ENCODE peak calls at places on chromosomes 12 and 14, in seven cellular contexts. One of them, this sample, is unnamed.

GRCh38 chr12:30000401-30000800 is 216.7 kb upstream of the TMTC1 start:
- DNase-seq in AG09309: no peak
- DNase-seq in CD8-positive, alpha-beta T cell: no peak
- DNase-seq in tibial nerve: no peak
- DNase-seq in psoas muscle: no peak
- DNase-seq in testis: no peak
- DNase-seq in A549: no peak
- DNase-seq in this sample: no peak

GRCh38 chr12:85920324-85920947 is 46.3 kb downstream of the NTS start:
- DNase-seq in AG09309: no peak
- DNase-seq in CD8-positive, alpha-beta T cell: no peak
- DNase-seq in tibial nerve: no peak
- DNase-seq in psoas muscle: no peak
- DNase-seq in testis: no peak
- DNase-seq in A549: no peak
- DNase-seq in this sample: no peak

GRCh38 chr12:119115296-119115905 is 63.3 kb upstream of the HSPB8 start:
- DNase-seq in AG09309: no peak
- DNase-seq in CD8-positive, alpha-beta T cell: peak; percentile 7
- DNase-seq in tibial nerve: no peak
- DNase-seq in psoas muscle: no peak
- DNase-seq in testis: peak; percentile 50
- DNase-seq in A549: peak; percentile 41
- DNase-seq in this sample: peak; percentile 47

GRCh38 chr12:65278576-65279386 is at the start of gene MSRB3:
- DNase-seq in AG09309: peak; percentile 24
- DNase-seq in CD8-positive, alpha-beta T cell: peak; percentile 5
- DNase-seq in tibial nerve: peak; percentile 40
- DNase-seq in psoas muscle: peak; percentile 79
- DNase-seq in testis: peak; percentile 78
- DNase-seq in A549: peak; percentile 81
- DNase-seq in this sample: peak; percentile 62

GRCh38 chr14:24080888-24081738 is 9.8 kb downstream of the CPNE6 start:
- DNase-seq in AG09309: no peak
- DNase-seq in CD8-positive, alpha-beta T cell: peak; percentile 65
- DNase-seq in tibial nerve: no peak
- DNase-seq in psoas muscle: peak; percentile 41
- DNase-seq in testis: peak; percentile 69
- DNase-seq in A549: peak; percentile 67
- DNase-seq in this sample: peak; percentile 91

GRCh38 chr12:15601210-15601800 is 187.9 kb downstream of the EPS8 start:
- DNase-seq in AG09309: peak; percentile 21
- DNase-seq in CD8-positive, alpha-beta T cell: no peak
- DNase-seq in tibial nerve: no peak
- DNase-seq in psoas muscle: no peak
- DNase-seq in testis: no peak
- DNase-seq in A549: peak; percentile 62
- DNase-seq in this sample: no peak

GRCh38 chr12:1422604-1423315 is 171.6 kb downstream of the FBXL14 start:
- DNase-seq in AG09309: no peak
- DNase-seq in CD8-positive, alpha-beta T cell: no peak
- DNase-seq in tibial nerve: no peak
- DNase-seq in psoas muscle: no peak
- DNase-seq in testis: no peak
- DNase-seq in A549: no peak
- DNase-seq in this sample: no peak

GRCh38 chr14:92412912-92413311 is 89.9 kb downstream of the SLC24A4 start:
- DNase-seq in AG09309: no peak
- DNase-seq in CD8-positive, alpha-beta T cell: no peak
- DNase-seq in tibial nerve: no peak
- DNase-seq in psoas muscle: no peak
- DNase-seq in testis: no peak
- DNase-seq in A549: no peak
- DNase-seq in this sample: peak; percentile 54

GRCh38 chr14:95064256-95064655 is 93.1 kb downstream of the DICER1 start:
- DNase-seq in AG09309: no peak
- DNase-seq in CD8-positive, alpha-beta T cell: no peak
- DNase-seq in tibial nerve: no peak
- DNase-seq in psoas muscle: no peak
- DNase-seq in testis: no peak
- DNase-seq in A549: no peak
- DNase-seq in this sample: no peak

GRCh38 chr12:117749431-117749830 is 219.4 kb downstream of the KSR2 start:
- DNase-seq in AG09309: no peak
- DNase-seq in CD8-positive, alpha-beta T cell: no peak
- DNase-seq in tibial nerve: no peak
- DNase-seq in psoas muscle: no peak
- DNase-seq in testis: no peak
- DNase-seq in A549: no peak
- DNase-seq in this sample: no peak

GRCh38 chr12:8689606-8690175 is 8.1 kb upstream of the RIMKLB start:
- DNase-seq in AG09309: no peak
- DNase-seq in CD8-positive, alpha-beta T cell: no peak
- DNase-seq in tibial nerve: no peak
- DNase-seq in psoas muscle: no peak
- DNase-seq in testis: no peak
- DNase-seq in A549: no peak
- DNase-seq in this sample: no peak

GRCh38 chr12:44574586-44574985 is 301.5 kb downstream of the NELL2 start:
- DNase-seq in AG09309: no peak
- DNase-seq in CD8-positive, alpha-beta T cell: no peak
- DNase-seq in tibial nerve: no peak
- DNase-seq in psoas muscle: no peak
- DNase-seq in testis: no peak
- DNase-seq in A549: no peak
- DNase-seq in this sample: no peak

GRCh38 chr14:22653012-22653621 is 9.0 kb upstream of the OR6J1 start:
- DNase-seq in AG09309: no peak
- DNase-seq in CD8-positive, alpha-beta T cell: peak; percentile 50
- DNase-seq in tibial nerve: peak; percentile 23
- DNase-seq in psoas muscle: peak; percentile 29
- DNase-seq in testis: peak; percentile 69
- DNase-seq in A549: peak; percentile 78
- DNase-seq in this sample: peak; percentile 76

GRCh38 chr14:51507556-51508511 is 143.9 kb upstream of the FRMD6 start:
- DNase-seq in AG09309: peak; percentile 46
- DNase-seq in CD8-positive, alpha-beta T cell: no peak
- DNase-seq in tibial nerve: peak; percentile 56
- DNase-seq in psoas muscle: peak; percentile 47
- DNase-seq in testis: peak; percentile 69
- DNase-seq in A549: no peak
- DNase-seq in this sample: peak; percentile 54

GRCh38 chr12:450438-450837 is 9.3 kb upstream of the B4GALNT3 start:
- DNase-seq in AG09309: no peak
- DNase-seq in CD8-positive, alpha-beta T cell: no peak
- DNase-seq in tibial nerve: no peak
- DNase-seq in psoas muscle: no peak
- DNase-seq in testis: no peak
- DNase-seq in A549: no peak
- DNase-seq in this sample: no peak

GRCh38 chr14:24390696-24391468 is 7.9 kb upstream of the NYNRIN start:
- DNase-seq in AG09309: no peak
- DNase-seq in CD8-positive, alpha-beta T cell: no peak
- DNase-seq in tibial nerve: no peak
- DNase-seq in psoas muscle: no peak
- DNase-seq in testis: no peak
- DNase-seq in A549: no peak
- DNase-seq in this sample: no peak

GRCh38 chr14:94312481-94313246 is 10.5 kb downstream of the SERPINA6 start:
- DNase-seq in AG09309: no peak
- DNase-seq in CD8-positive, alpha-beta T cell: no peak
- DNase-seq in tibial nerve: no peak
- DNase-seq in psoas muscle: no peak
- DNase-seq in testis: no peak
- DNase-seq in A549: no peak
- DNase-seq in this sample: no peak

GRCh38 chr12:89775336-89776005 is 66.8 kb upstream of the ATP2B1 start:
- DNase-seq in AG09309: no peak
- DNase-seq in CD8-positive, alpha-beta T cell: no peak
- DNase-seq in tibial nerve: no peak
- DNase-seq in psoas muscle: no peak
- DNase-seq in testis: no peak
- DNase-seq in A549: peak; percentile 39
- DNase-seq in this sample: no peak

GRCh38 chr14:88554458-88555286 is at the start of gene PTPN21:
- DNase-seq in AG09309: no peak
- DNase-seq in CD8-positive, alpha-beta T cell: no peak
- DNase-seq in tibial nerve: peak; percentile 57
- DNase-seq in psoas muscle: peak; percentile 83
- DNase-seq in testis: peak; percentile 86
- DNase-seq in A549: peak; percentile 62
- DNase-seq in this sample: peak; percentile 61

GRCh38 chr14:22426711-22427110 is 162.3 kb downstream of the DAD1 start:
- DNase-seq in AG09309: no peak
- DNase-seq in CD8-positive, alpha-beta T cell: no peak
- DNase-seq in tibial nerve: no peak
- DNase-seq in psoas muscle: no peak
- DNase-seq in testis: no peak
- DNase-seq in A549: no peak
- DNase-seq in this sample: no peak

GRCh38 chr12:19994970-19995369 is 373.4 kb upstream of the PDE3A start:
- DNase-seq in AG09309: no peak
- DNase-seq in CD8-positive, alpha-beta T cell: no peak
- DNase-seq in tibial nerve: no peak
- DNase-seq in psoas muscle: no peak
- DNase-seq in testis: no peak
- DNase-seq in A549: no peak
- DNase-seq in this sample: no peak
- TF ChIP-seq CTCF in AG09309: no peak
- TF ChIP-seq CTCF in CD8-positive, alpha-beta T cell: no peak
- TF ChIP-seq CTCF in tibial nerve: no peak
- TF ChIP-seq CTCF in psoas muscle: peak; percentile 16
- TF ChIP-seq CTCF in testis: no peak
- TF ChIP-seq CTCF in A549: peak; percentile 26
- TF ChIP-seq CTCF in this sample: no peak

DNA sequence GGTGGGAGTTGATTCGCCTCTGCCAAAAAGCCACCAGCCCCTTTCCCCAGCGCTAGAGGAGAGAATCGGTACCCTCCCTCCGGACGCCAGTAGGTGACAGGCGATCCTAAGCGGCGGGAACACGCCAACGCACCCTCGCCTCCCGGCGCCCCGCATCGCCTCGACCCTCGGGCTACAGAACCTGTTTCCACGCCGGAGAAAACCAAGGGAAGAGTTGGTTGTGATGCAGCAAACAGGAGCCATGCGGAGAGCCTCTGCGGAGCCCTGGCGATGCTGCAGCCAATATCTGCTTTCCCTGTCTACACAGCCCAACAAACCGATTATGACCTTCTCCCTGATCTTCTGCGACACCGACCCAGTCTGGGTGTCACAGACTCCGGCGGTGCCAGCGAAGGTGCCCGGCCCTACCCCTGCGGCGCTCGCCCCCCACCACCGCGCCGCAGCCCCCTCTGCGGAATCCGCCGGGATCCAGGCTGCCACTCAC is 523 bp downstream of the PRICKLE1 start:
- DNase-seq in AG09309: no peak
- DNase-seq in CD8-positive, alpha-beta T cell: no peak
- DNase-seq in tibial nerve: peak; percentile 12
- DNase-seq in psoas muscle: peak; percentile 38
- DNase-seq in testis: peak; percentile 46
- DNase-seq in A549: peak; percentile 41
- DNase-seq in this sample: peak; percentile 61
- H3K4me3 ChIP-seq in AG09309: peak overlapping the region; percentile 91
- H3K4me3 ChIP-seq in CD8-positive, alpha-beta T cell: no peak overlapping the region
- H3K4me3 ChIP-seq in tibial nerve: peak overlapping the region; percentile 89
- H3K4me3 ChIP-seq in psoas muscle: peak overlapping the region; percentile 92
- H3K4me3 ChIP-seq in testis: peak overlapping the region; percentile 81
- H3K4me3 ChIP-seq in A549: peak overlapping the region; percentile 73
- H3K4me3 ChIP-seq in this sample: peak overlapping the region; percentile 65

DNA sequence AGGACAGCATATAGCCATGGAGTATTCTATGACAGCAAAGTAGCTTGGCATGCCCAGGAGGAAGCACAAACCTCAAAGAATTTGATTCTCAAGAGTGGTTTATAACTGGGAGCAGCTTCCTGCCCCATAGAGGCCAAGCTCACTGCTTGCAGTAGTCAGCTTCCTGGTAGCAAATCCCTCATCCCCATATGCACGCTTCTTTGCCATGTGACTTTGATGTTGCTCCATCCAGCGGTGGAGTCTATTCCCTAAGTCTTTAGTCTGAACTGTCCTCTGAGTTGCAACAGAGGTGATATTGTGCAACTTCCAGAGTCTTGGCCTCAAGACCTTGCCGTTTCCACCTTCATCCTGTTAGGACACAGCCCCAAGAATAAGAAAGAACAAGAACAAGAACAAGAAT is 996.8 kb upstream of the TMEM132C start:
- DNase-seq in AG09309: peak; percentile 89
- DNase-seq in CD8-positive, alpha-beta T cell: no peak
- DNase-seq in tibial nerve: no peak
- DNase-seq in psoas muscle: no peak
- DNase-seq in testis: no peak
- DNase-seq in A549: no peak
- DNase-seq in this sample: no peak
- TF ChIP-seq CTCF in AG09309: no peak
- TF ChIP-seq CTCF in CD8-positive, alpha-beta T cell: no peak
- TF ChIP-seq CTCF in tibial nerve: no peak
- TF ChIP-seq CTCF in psoas muscle: no peak
- TF ChIP-seq CTCF in testis: no peak
- TF ChIP-seq CTCF in A549: no peak
- TF ChIP-seq CTCF in this sample: no peak

GRCh38 chr12:122322501-122322900 is 56.2 kb upstream of the VPS33A start:
- DNase-seq in AG09309: no peak
- DNase-seq in CD8-positive, alpha-beta T cell: no peak
- DNase-seq in tibial nerve: no peak
- DNase-seq in psoas muscle: no peak
- DNase-seq in testis: no peak
- DNase-seq in A549: no peak
- DNase-seq in this sample: no peak

GRCh38 chr12:122327014-122327413 is 60.7 kb upstream of the VPS33A start:
- DNase-seq in AG09309: no peak
- DNase-seq in CD8-positive, alpha-beta T cell: no peak
- DNase-seq in tibial nerve: no peak
- DNase-seq in psoas muscle: no peak
- DNase-seq in testis: no peak
- DNase-seq in A549: no peak
- DNase-seq in this sample: no peak

GRCh38 chr12:122323311-122324019 is 57.2 kb upstream of the VPS33A start:
- DNase-seq in AG09309: no peak
- DNase-seq in CD8-positive, alpha-beta T cell: no peak
- DNase-seq in tibial nerve: no peak
- DNase-seq in psoas muscle: no peak
- DNase-seq in testis: no peak
- DNase-seq in A549: no peak
- DNase-seq in this sample: no peak

GRCh38 chr12:122327494-122328385 is 61.4 kb upstream of the VPS33A start:
- DNase-seq in AG09309: no peak
- DNase-seq in CD8-positive, alpha-beta T cell: no peak
- DNase-seq in tibial nerve: no peak
- DNase-seq in psoas muscle: no peak
- DNase-seq in testis: no peak
- DNase-seq in A549: no peak
- DNase-seq in this sample: no peak

DNA sequence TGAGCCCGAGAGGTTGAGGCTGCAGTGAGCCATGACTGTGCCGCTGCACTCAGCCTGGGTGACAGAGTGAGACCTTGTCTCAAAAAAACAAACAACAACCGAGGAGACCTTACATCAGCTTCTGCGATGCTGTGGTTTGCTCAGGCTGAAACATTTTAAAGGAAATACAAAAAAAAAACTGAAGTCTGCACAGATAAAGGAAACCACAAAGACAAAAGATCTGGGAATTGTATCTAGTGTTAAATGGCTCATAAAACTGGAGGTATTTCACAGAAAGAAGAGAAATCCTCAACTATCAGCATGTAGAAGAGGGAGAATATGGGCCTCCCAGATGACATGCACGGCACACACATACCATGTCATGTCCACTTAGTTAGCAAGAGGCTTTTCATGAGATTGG is 60.3 kb upstream of the VPS33A start:
- DNase-seq in AG09309: no peak
- DNase-seq in CD8-positive, alpha-beta T cell: no peak
- DNase-seq in tibial nerve: no peak
- DNase-seq in psoas muscle: no peak
- DNase-seq in testis: no peak
- DNase-seq in A549: no peak
- DNase-seq in this sample: no peak
- H3K4me3 ChIP-seq in AG09309: no peak overlapping the region
- H3K4me3 ChIP-seq in CD8-positive, alpha-beta T cell: no peak overlapping the region
- H3K4me3 ChIP-seq in tibial nerve: no peak overlapping the region
- H3K4me3 ChIP-seq in psoas muscle: no peak overlapping the region
- H3K4me3 ChIP-seq in testis: no peak overlapping the region
- H3K4me3 ChIP-seq in A549: no peak overlapping the region
- H3K4me3 ChIP-seq in this sample: no peak overlapping the region